ENCODE peak calls at places on chromosomes 3 and 15, in seven cellular contexts. M, W, O, T, V, U and Z are unnamed samples.

GRCh38 chr15:50119063-50119700 is at the start of gene ATP8B4:
- DNase-seq in O (no peak), U (no peak), M (no peak), W (no peak), T (no peak), V (no peak), Z (no peak)

GRCh38 chr3:181947606-181948005 is 235.9 kb downstream of the SOX2 start:
- DNase-seq in U (no peak), M (no peak), O (no peak), V (no peak), T (no peak), W (no peak), Z (no peak)

GRCh38 chr15:60614862-60615771 is 136.2 kb upstream of the ICE2 start:
- DNase-seq in W (no peak), M (no peak), T (no peak), V (no peak), O (no peak), U (no peak), Z (no peak)

GRCh38 chr3:196931828-196932587 is 10.3 kb downstream of the NCBP2 start:
- DNase-seq in T (no peak), V (no peak), M (no peak), U (no peak), O (no peak), W (no peak), Z (no peak)

GRCh38 chr3:142568393-142569017 is 10.0 kb downstream of the ATR start:
- DNase-seq in V (no peak), W (no peak), O (no peak), T (no peak), U (no peak), M (no peak), Z (no peak)

GRCh38 chr3:177228601-177229190 is 31.4 kb upstream of the TBL1XR1 start:
- DNase-seq in U (no peak), M (no peak), W (no peak), V (no peak), T (no peak), O (no peak), Z (no peak)

GRCh38 chr3:174002543-174002942 is 605.0 kb downstream of the NLGN1 start:
- DNase-seq in T (no peak), W (peak; percentile 8), M (no peak), U (no peak), O (no peak), V (no peak), Z (no peak)

GRCh38 chr3:53844262-53845102 is 1.7 kb downstream of the CHDH start:
- DNase-seq in O (no peak), T (no peak), W (no peak), M (no peak), U (no peak), V (no peak), Z (no peak)

GRCh38 chr3:150930839-150931238 is 25.6 kb upstream of the MINDY4B start:
- DNase-seq in O (no peak), W (no peak), T (no peak), U (no peak), M (no peak), V (no peak), Z (no peak)